ENCODE peak calls at places on chromosomes 16 and 17, in five cellular contexts. H is RPMI7951, E is NCI-H69, G is tibial artery, R is heart left ventricle. U is an unnamed sample.

GRCh38 chr17:63019138-63019873 is 53.3 kb downstream of the TANC2 start:
- DNase-seq in G (no peak), E (no peak), H (no peak), R (no peak), U (no peak)

GRCh38 chr17:21213491-21214014 is 408 bp downstream of the TMEM11 start:
- DNase-seq in E (peak; percentile 55), R (no peak), G (peak; percentile 30), H (peak; percentile 31), U (no peak)

GRCh38 chr16:2910441-2910840 is 1.3 kb upstream of the FLYWCH1 start:
- DNase-seq in E (no peak), G (no peak), R (no peak), H (no peak), U (no peak)

GRCh38 chr17:307741-308507 is 44.7 kb downstream of the RPH3AL start:
- DNase-seq in R (peak; percentile 66), E (no peak), H (no peak), G (no peak), U (no peak)

GRCh38 chr16:12735805-12736204 is 67.9 kb downstream of the CPPED1 start:
- DNase-seq in G (no peak), E (no peak), H (no peak), R (no peak), U (no peak)

GRCh38 chr17:61310611-61311010 is 89.0 kb upstream of the TBX2 start:
- DNase-seq in R (no peak), E (no peak), G (no peak), H (no peak), U (no peak)

GRCh38 chr17:29190808-29191207 is 10.6 kb upstream of the MYO18A start:
- DNase-seq in H (no peak), G (no peak), R (no peak), E (no peak), U (no peak)

GRCh38 chr16:86697715-86698114 is 119.4 kb downstream of the FOXL1 start:
- DNase-seq in G (no peak), R (no peak), E (no peak), H (peak; percentile 71), U (no peak)

GRCh38 chr16:50718061-50718760 is 23.7 kb upstream of the CYLD start:
- DNase-seq in R (no peak), E (no peak), H (peak; percentile 45), G (no peak), U (no peak)

GRCh38 chr16:74698220-74698619 is 2.4 kb downstream of the MLKL start:
- DNase-seq in R (no peak), H (no peak), G (no peak), E (no peak), U (no peak)

GRCh38 chr17:59914274-59914854 is 21.4 kb downstream of the RPS6KB1 start:
- DNase-seq in R (no peak), E (peak; percentile 60), G (no peak), H (peak; percentile 42), U (peak; percentile 58)

GRCh38 chr16:28136751-28137434 is 73.4 kb upstream of the GSG1L start:
- DNase-seq in H (no peak), E (no peak), G (no peak), R (no peak), U (no peak)

GRCh38 chr16:28589069-28589468 is 7.8 kb downstream of the SULT1A2 start:
- DNase-seq in R (no peak), E (no peak), H (no peak), G (no peak), U (no peak)

GRCh38 chr16:68367034-68367433 is 56.2 kb downstream of the PRMT7 start:
- DNase-seq in R (no peak), H (peak; percentile 23), G (no peak), E (peak; percentile 52), U (peak; percentile 59)

GRCh38 chr17:11178576-11178975 is 62.4 kb upstream of the SHISA6 start:
- DNase-seq in R (no peak), G (no peak), H (no peak), E (no peak), U (no peak)

GRCh38 chr16:57616241-57616640 is 12.2 kb upstream of the ADGRG1 start:
- DNase-seq in G (no peak), H (no peak), E (no peak), R (no peak), U (no peak)

GRCh38 chr16:89024546-89024945 is 47.5 kb upstream of the CBFA2T3 start:
- DNase-seq in H (no peak), R (no peak), G (no peak), E (no peak), U (no peak)

GRCh38 chr16:14097182-14097951 is 26.2 kb downstream of the MRTFB start:
- DNase-seq in G (no peak), H (no peak), R (no peak), E (peak; percentile 76), U (peak; percentile 1)

GRCh38 chr17:72388765-72389473 is 268.1 kb downstream of the SOX9 start:
- DNase-seq in G (no peak), R (no peak), H (peak; percentile 97), E (peak; percentile 90), U (no peak)

GRCh38 chr17:30299000-30299399 is 7.3 kb upstream of the BLMH start:
- DNase-seq in H (no peak), G (no peak), E (peak; percentile 15), R (no peak), U (no peak)

GRCh38 chr17:9105068-9105868 is 84.0 kb downstream of the NTN1 start:
- DNase-seq in E (no peak), R (no peak), H (no peak), G (no peak), U (no peak)

GRCh38 chr16:66512589-66513404 is 37.1 kb downstream of the TK2 start:
- DNase-seq in E (no peak), G (peak; percentile 67), R (no peak), H (no peak), U (no peak)

GRCh38 chr17:9424071-9424640 is 151.5 kb downstream of the STX8 start:
- DNase-seq in H (no peak), R (no peak), E (no peak), G (no peak), U (no peak)

GRCh38 chr17:30263552-30264333 is 28.0 kb downstream of the BLMH start:
- DNase-seq in H (no peak), E (peak; percentile 89), G (no peak), R (no peak), U (no peak)

GRCh38 chr17:794876-795275 is 12.7 kb downstream of the MRM3 start:
- DNase-seq in E (peak; percentile 91), R (peak; percentile 88), H (peak; percentile 69), G (peak; percentile 85), U (peak; percentile 61)

GRCh38 chr17:59638553-59638952 is 18.9 kb downstream of the CLTC start:
- DNase-seq in R (no peak), H (no peak), G (no peak), E (no peak), U (no peak)

GRCh38 chr16:64498363-64498762 is 623.5 kb downstream of the CDH11 start:
- DNase-seq in E (no peak), G (no peak), R (no peak), H (no peak), U (no peak)

GRCh38 chr17:63984651-63985386 is 12.1 kb upstream of the SCN4A start:
- DNase-seq in E (peak; percentile 65), H (peak; percentile 86), G (peak; percentile 70), R (peak; percentile 69), U (no peak)

GRCh38 chr16:83473926-83474660 is 333.7 kb upstream of the HSBP1 start:
- DNase-seq in H (peak; percentile 36), G (no peak), E (no peak), R (no peak), U (no peak)

GRCh38 chr16:77302249-77302648 is 103.0 kb downstream of the SYCE1L start:
- DNase-seq in H (no peak), G (no peak), E (no peak), R (no peak), U (no peak)

GRCh38 chr16:25009822-25010221 is 5.3 kb downstream of the ARHGAP17 start:
- DNase-seq in G (peak; percentile 49), E (no peak), R (no peak), H (no peak), U (no peak)